ENCODE peak calls at places on chromosome 10, in four cellular contexts. One of them, this sample, is unnamed.

GRCh38 chr10:11299125-11299524 is 281.5 kb downstream of the CELF2 start:
- DNase-seq in coronary artery: peak; percentile 61
- DNase-seq in heart left ventricle: no peak
- DNase-seq in activated CD8-positive, alpha-beta T cell treated with anti-CD3 and anti-CD28 coated beads for 36 hours: no peak
- DNase-seq in this sample: no peak

GRCh38 chr10:86693721-86694369 is 25.5 kb downstream of the LDB3 start:
- DNase-seq in coronary artery: no peak
- DNase-seq in heart left ventricle: no peak
- DNase-seq in activated CD8-positive, alpha-beta T cell treated with anti-CD3 and anti-CD28 coated beads for 36 hours: peak; percentile 56
- DNase-seq in this sample: no peak

GRCh38 chr10:102643346-102644065 is 773 bp upstream of the TRIM8 start:
- DNase-seq in coronary artery: no peak
- DNase-seq in heart left ventricle: peak; percentile 81
- DNase-seq in activated CD8-positive, alpha-beta T cell treated with anti-CD3 and anti-CD28 coated beads for 36 hours: peak; percentile 59
- DNase-seq in this sample: no peak

GRCh38 chr10:131354380-131354779 is 42.9 kb upstream of the TCERG1L start:
- DNase-seq in activated CD8-positive, alpha-beta T cell treated with anti-CD3 and anti-CD28 coated beads for 36 hours: peak; percentile 9
- DNase-seq in heart left ventricle: no peak
- DNase-seq in coronary artery: no peak
- DNase-seq in this sample: no peak

GRCh38 chr10:86545097-86545496 is 23.5 kb upstream of the WAPL start:
- DNase-seq in heart left ventricle: no peak
- DNase-seq in activated CD8-positive, alpha-beta T cell treated with anti-CD3 and anti-CD28 coated beads for 36 hours: no peak
- DNase-seq in coronary artery: no peak
- DNase-seq in this sample: peak; percentile 32

GRCh38 chr10:17222329-17222728 is 5.7 kb upstream of the VIM start:
- DNase-seq in heart left ventricle: no peak
- DNase-seq in activated CD8-positive, alpha-beta T cell treated with anti-CD3 and anti-CD28 coated beads for 36 hours: no peak
- DNase-seq in coronary artery: no peak
- DNase-seq in this sample: no peak

GRCh38 chr10:91820144-91820543 is 21.9 kb downstream of the TNKS2 start:
- DNase-seq in heart left ventricle: no peak
- DNase-seq in coronary artery: no peak
- DNase-seq in activated CD8-positive, alpha-beta T cell treated with anti-CD3 and anti-CD28 coated beads for 36 hours: no peak
- DNase-seq in this sample: no peak

GRCh38 chr10:120221873-120222485 is 235.0 kb upstream of the PLPP4 start:
- DNase-seq in heart left ventricle: no peak
- DNase-seq in activated CD8-positive, alpha-beta T cell treated with anti-CD3 and anti-CD28 coated beads for 36 hours: peak; percentile 24
- DNase-seq in coronary artery: no peak
- DNase-seq in this sample: no peak

GRCh38 chr10:69483988-69484387 is 32.7 kb downstream of the TSPAN15 start:
- DNase-seq in coronary artery: no peak
- DNase-seq in activated CD8-positive, alpha-beta T cell treated with anti-CD3 and anti-CD28 coated beads for 36 hours: no peak
- DNase-seq in heart left ventricle: no peak
- DNase-seq in this sample: no peak

GRCh38 chr10:124056337-124056980 is 36.9 kb downstream of the CHST15 start:
- DNase-seq in activated CD8-positive, alpha-beta T cell treated with anti-CD3 and anti-CD28 coated beads for 36 hours: no peak
- DNase-seq in heart left ventricle: no peak
- DNase-seq in coronary artery: no peak
- DNase-seq in this sample: no peak

GRCh38 chr10:75335191-75335590 is 66.4 kb downstream of the ZNF503 start:
- DNase-seq in activated CD8-positive, alpha-beta T cell treated with anti-CD3 and anti-CD28 coated beads for 36 hours: no peak
- DNase-seq in heart left ventricle: no peak
- DNase-seq in coronary artery: no peak
- DNase-seq in this sample: peak; percentile 37

GRCh38 chr10:86261933-86262665 is 104.5 kb downstream of the GRID1 start:
- DNase-seq in coronary artery: peak; percentile 56
- DNase-seq in activated CD8-positive, alpha-beta T cell treated with anti-CD3 and anti-CD28 coated beads for 36 hours: peak; percentile 38
- DNase-seq in heart left ventricle: no peak
- DNase-seq in this sample: no peak

GRCh38 chr10:36038316-36038715 is 396.2 kb upstream of the FZD8 start:
- DNase-seq in coronary artery: no peak
- DNase-seq in heart left ventricle: no peak
- DNase-seq in activated CD8-positive, alpha-beta T cell treated with anti-CD3 and anti-CD28 coated beads for 36 hours: no peak
- DNase-seq in this sample: peak; percentile 82

GRCh38 chr10:10821926-10822325 is 195.7 kb upstream of the CELF2 start:
- DNase-seq in activated CD8-positive, alpha-beta T cell treated with anti-CD3 and anti-CD28 coated beads for 36 hours: no peak
- DNase-seq in heart left ventricle: no peak
- DNase-seq in coronary artery: no peak
- DNase-seq in this sample: no peak

GRCh38 chr10:87656431-87657072 is 3.1 kb upstream of the PAPSS2 start:
- DNase-seq in coronary artery: no peak
- DNase-seq in activated CD8-positive, alpha-beta T cell treated with anti-CD3 and anti-CD28 coated beads for 36 hours: no peak
- DNase-seq in heart left ventricle: no peak
- DNase-seq in this sample: no peak

GRCh38 chr10:43013065-43013464 is 63.8 kb upstream of the RET start:
- DNase-seq in activated CD8-positive, alpha-beta T cell treated with anti-CD3 and anti-CD28 coated beads for 36 hours: no peak
- DNase-seq in heart left ventricle: no peak
- DNase-seq in coronary artery: no peak
- DNase-seq in this sample: no peak

GRCh38 chr10:113283189-113283588 is 269.7 kb upstream of the HABP2 start:
- DNase-seq in activated CD8-positive, alpha-beta T cell treated with anti-CD3 and anti-CD28 coated beads for 36 hours: no peak
- DNase-seq in coronary artery: peak; percentile 65
- DNase-seq in heart left ventricle: no peak
- DNase-seq in this sample: no peak

GRCh38 chr10:71580415-71580814 is 139.2 kb downstream of the C10orf105 start:
- DNase-seq in heart left ventricle: no peak
- DNase-seq in activated CD8-positive, alpha-beta T cell treated with anti-CD3 and anti-CD28 coated beads for 36 hours: no peak
- DNase-seq in coronary artery: no peak
- DNase-seq in this sample: no peak

GRCh38 chr10:127069436-127069835 is 127.0 kb downstream of the INSYN2A start:
- DNase-seq in coronary artery: no peak
- DNase-seq in heart left ventricle: no peak
- DNase-seq in activated CD8-positive, alpha-beta T cell treated with anti-CD3 and anti-CD28 coated beads for 36 hours: no peak
- DNase-seq in this sample: no peak

GRCh38 chr10:68871731-68872342 is 29.3 kb upstream of the DDX50 start:
- DNase-seq in coronary artery: no peak
- DNase-seq in activated CD8-positive, alpha-beta T cell treated with anti-CD3 and anti-CD28 coated beads for 36 hours: no peak
- DNase-seq in heart left ventricle: no peak
- DNase-seq in this sample: peak; percentile 69

GRCh38 chr10:5587151-5588079 is 62.7 kb downstream of the CALML3 start:
- DNase-seq in activated CD8-positive, alpha-beta T cell treated with anti-CD3 and anti-CD28 coated beads for 36 hours: no peak
- DNase-seq in coronary artery: no peak
- DNase-seq in heart left ventricle: peak; percentile 63
- DNase-seq in this sample: no peak

GRCh38 chr10:128511284-128511683 is 385.1 kb upstream of the MKI67 start:
- DNase-seq in activated CD8-positive, alpha-beta T cell treated with anti-CD3 and anti-CD28 coated beads for 36 hours: no peak
- DNase-seq in heart left ventricle: no peak
- DNase-seq in coronary artery: no peak
- DNase-seq in this sample: no peak

GRCh38 chr10:1670541-1671365 is 66.6 kb downstream of the ADARB2 start:
- DNase-seq in activated CD8-positive, alpha-beta T cell treated with anti-CD3 and anti-CD28 coated beads for 36 hours: no peak
- DNase-seq in heart left ventricle: no peak
- DNase-seq in coronary artery: no peak
- DNase-seq in this sample: no peak

GRCh38 chr10:69224862-69225657 is 4.9 kb downstream of the HKDC1 start:
- DNase-seq in heart left ventricle: no peak
- DNase-seq in coronary artery: no peak
- DNase-seq in activated CD8-positive, alpha-beta T cell treated with anti-CD3 and anti-CD28 coated beads for 36 hours: no peak
- DNase-seq in this sample: no peak

GRCh38 chr10:30988831-30989458 is 42.7 kb downstream of the ZNF438 start:
- DNase-seq in heart left ventricle: no peak
- DNase-seq in coronary artery: no peak
- DNase-seq in activated CD8-positive, alpha-beta T cell treated with anti-CD3 and anti-CD28 coated beads for 36 hours: no peak
- DNase-seq in this sample: no peak

GRCh38 chr10:29140991-29141390 is 147.9 kb upstream of the LYZL1 start:
- DNase-seq in activated CD8-positive, alpha-beta T cell treated with anti-CD3 and anti-CD28 coated beads for 36 hours: no peak
- DNase-seq in coronary artery: no peak
- DNase-seq in heart left ventricle: no peak
- DNase-seq in this sample: no peak

GRCh38 chr10:58189269-58189668 is 78.4 kb downstream of the IPMK start:
- DNase-seq in activated CD8-positive, alpha-beta T cell treated with anti-CD3 and anti-CD28 coated beads for 36 hours: no peak
- DNase-seq in heart left ventricle: no peak
- DNase-seq in coronary artery: no peak
- DNase-seq in this sample: peak; percentile 30

GRCh38 chr10:103870503-103870902 is 15.1 kb upstream of the SH3PXD2A start:
- DNase-seq in coronary artery: no peak
- DNase-seq in activated CD8-positive, alpha-beta T cell treated with anti-CD3 and anti-CD28 coated beads for 36 hours: no peak
- DNase-seq in heart left ventricle: no peak
- DNase-seq in this sample: no peak